ENCODE peak calls at places on chromosomes 2 and 18, in four cellular contexts. H is mesendoderm, N is H1, Q is mesenchymal stem cell. I is an unnamed sample.

GRCh38 chr18:58484989-58485962 is 143.6 kb downstream of the ALPK2 start:
- DNase-seq in Q (no peak), H (peak; percentile 58), N (peak; percentile 53), I (peak; percentile 20)

GRCh38 chr2:235002198-235003095 is 50.6 kb downstream of the SH3BP4 start:
- DNase-seq in N (no peak), Q (no peak), H (peak; percentile 65), I (no peak)

GRCh38 chr18:35682282-35682867 is 100.8 kb downstream of the GALNT1 start:
- DNase-seq in Q (no peak), H (no peak), N (no peak), I (no peak)

GRCh38 chr2:207385903-207386302 is 143.9 kb upstream of the CREB1 start:
- DNase-seq in Q (peak; percentile 70), N (no peak), H (no peak), I (no peak)

GRCh38 chr2:25323042-25323514 is 18.6 kb downstream of the DNMT3A start:
- DNase-seq in Q (peak; percentile 54), N (peak; percentile 85), H (peak; percentile 88), I (no peak)

GRCh38 chr2:33167655-33168245 is 221.0 kb downstream of the LTBP1 start:
- DNase-seq in H (no peak), Q (peak; percentile 28), N (no peak), I (no peak)

GRCh38 chr18:23273443-23273966 is 138.2 kb downstream of the CABLES1 start:
- DNase-seq in H (no peak), N (no peak), Q (no peak), I (no peak)

GRCh38 chr18:8797206-8797605 is 91.8 kb downstream of the MTCL1 start:
- DNase-seq in Q (peak; percentile 52), N (no peak), H (no peak), I (no peak)

GRCh38 chr18:23245461-23245860 is 110.2 kb downstream of the CABLES1 start:
- DNase-seq in Q (no peak), N (no peak), H (no peak), I (no peak)

GRCh38 chr2:29123584-29124349 is 8.6 kb downstream of the CLIP4 start:
- DNase-seq in N (no peak), H (no peak), Q (peak; percentile 60), I (no peak)

GRCh38 chr2:230661072-230661957 is 51.3 kb upstream of the CAB39 start:
- DNase-seq in H (no peak), N (no peak), Q (no peak), I (no peak)

GRCh38 chr2:189014426-189015138 is 40.4 kb downstream of the COL3A1 start:
- DNase-seq in Q (peak; percentile 86), N (no peak), H (no peak), I (no peak)

GRCh38 chr2:157894694-157895450 is 18.7 kb upstream of the ACVR1 start:
- DNase-seq in H (no peak), N (no peak), Q (peak; percentile 91), I (no peak)

GRCh38 chr18:56913970-56914369 is 232.9 kb upstream of the BOD1L2 start:
- DNase-seq in N (no peak), Q (no peak), H (peak; percentile 45), I (no peak)

GRCh38 chr2:206814486-206814885 is 49.1 kb downstream of the FASTKD2 start:
- DNase-seq in N (no peak), H (no peak), Q (no peak), I (no peak)

GRCh38 chr2:134778372-134778771 is 59.6 kb upstream of the TMEM163 start:
- DNase-seq in H (peak; percentile 35), Q (no peak), N (no peak), I (no peak)

GRCh38 chr2:8285081-8285480 is 396.8 kb upstream of the ID2 start:
- DNase-seq in Q (peak; percentile 9), N (no peak), H (peak; percentile 77), I (no peak)

GRCh38 chr18:39624934-39625333 is 2059.3 kb upstream of the CELF4 start:
- DNase-seq in H (peak; percentile 90), N (no peak), Q (peak; percentile 54), I (no peak)

GRCh38 chr2:25618676-25619075 is 54.7 kb downstream of the DTNB start:
- DNase-seq in N (no peak), Q (no peak), H (no peak), I (no peak)

GRCh38 chr2:151518802-151519201 is 109.1 kb downstream of the RIF1 start:
- DNase-seq in H (no peak), N (no peak), Q (no peak), I (no peak)

GRCh38 chr18:13545514-13545913 is 180.8 kb downstream of the FAM210A start:
- DNase-seq in H (no peak), N (no peak), Q (no peak), I (no peak)

GRCh38 chr2:203532957-203533695 is 2.0 kb downstream of the RAPH1 start:
- DNase-seq in H (peak; percentile 87), N (no peak), Q (peak; percentile 53), I (peak; percentile 20)

GRCh38 chr2:144014108-144014507 is 505.8 kb downstream of the ZEB2 start:
- DNase-seq in N (no peak), H (no peak), Q (no peak), I (no peak)

GRCh38 chr2:134988994-134989605 is 58.1 kb downstream of the MAP3K19 start:
- DNase-seq in N (no peak), Q (peak; percentile 49), H (peak; percentile 27), I (no peak)

GRCh38 chr2:177316756-177317155 is 52.2 kb upstream of the NFE2L2 start:
- DNase-seq in N (no peak), H (no peak), Q (no peak), I (no peak)

GRCh38 chr2:40173276-40173675 is 278.6 kb downstream of the SLC8A1 start:
- DNase-seq in Q (no peak), N (no peak), H (no peak), I (no peak)

GRCh38 chr2:126889071-126889470 is 9.6 kb upstream of the TEX51 start:
- DNase-seq in N (no peak), Q (no peak), H (no peak), I (no peak)

GRCh38 chr2:62407838-62408589 is 98.0 kb downstream of the TMEM17 start:
- DNase-seq in H (peak; percentile 22), N (no peak), Q (no peak), I (no peak)

GRCh38 chr2:132412021-132412420 is 4.6 kb upstream of the GPR39 start:
- DNase-seq in N (no peak), H (peak; percentile 48), Q (no peak), I (no peak)

GRCh38 chr2:181106789-181107418 is 126.5 kb downstream of the UBE2E3 start:
- DNase-seq in Q (peak; percentile 92), N (no peak), H (peak; percentile 21), I (no peak)

GRCh38 chr2:18814387-18814786 is 225.0 kb upstream of the NT5C1B start:
- DNase-seq in H (no peak), Q (no peak), N (no peak), I (no peak)

GRCh38 chr2:152600698-152601097 is 116.6 kb downstream of the PRPF40A start:
- DNase-seq in N (no peak), H (no peak), Q (peak; percentile 26), I (no peak)

GRCh38 chr2:106269591-106270291 is 75.6 kb upstream of the UXS1 start:
- DNase-seq in H (no peak), Q (no peak), N (peak; percentile 61), I (no peak)

DNA sequence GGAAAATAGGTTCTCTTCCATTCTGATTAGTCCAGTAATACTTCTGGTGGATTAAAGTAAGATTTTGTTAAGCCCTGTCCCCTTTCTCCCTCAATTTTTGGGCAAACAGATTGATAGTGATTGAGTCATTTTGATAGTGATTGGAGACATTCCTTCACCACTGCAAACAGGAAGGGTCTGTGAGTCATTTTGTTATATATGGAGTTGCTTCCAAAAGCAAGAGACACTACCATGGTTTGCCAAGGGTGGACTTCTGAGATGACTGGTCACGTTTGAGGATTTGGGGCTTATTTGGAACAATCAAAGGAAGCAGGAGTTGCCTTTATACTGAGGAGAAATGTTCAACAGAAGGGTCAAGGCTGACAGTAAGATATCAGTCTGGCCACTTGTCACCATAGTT is 249.9 kb downstream of the PARD3B start:
- DNase-seq in N (no peak), Q (peak; percentile 48), H (peak; percentile 1), I (no peak)
- H2BK5ac ChIP-seq in N (no peak overlapping the region), Q (no peak overlapping the region), H (no peak overlapping the region), I (no peak overlapping the region)

DNA sequence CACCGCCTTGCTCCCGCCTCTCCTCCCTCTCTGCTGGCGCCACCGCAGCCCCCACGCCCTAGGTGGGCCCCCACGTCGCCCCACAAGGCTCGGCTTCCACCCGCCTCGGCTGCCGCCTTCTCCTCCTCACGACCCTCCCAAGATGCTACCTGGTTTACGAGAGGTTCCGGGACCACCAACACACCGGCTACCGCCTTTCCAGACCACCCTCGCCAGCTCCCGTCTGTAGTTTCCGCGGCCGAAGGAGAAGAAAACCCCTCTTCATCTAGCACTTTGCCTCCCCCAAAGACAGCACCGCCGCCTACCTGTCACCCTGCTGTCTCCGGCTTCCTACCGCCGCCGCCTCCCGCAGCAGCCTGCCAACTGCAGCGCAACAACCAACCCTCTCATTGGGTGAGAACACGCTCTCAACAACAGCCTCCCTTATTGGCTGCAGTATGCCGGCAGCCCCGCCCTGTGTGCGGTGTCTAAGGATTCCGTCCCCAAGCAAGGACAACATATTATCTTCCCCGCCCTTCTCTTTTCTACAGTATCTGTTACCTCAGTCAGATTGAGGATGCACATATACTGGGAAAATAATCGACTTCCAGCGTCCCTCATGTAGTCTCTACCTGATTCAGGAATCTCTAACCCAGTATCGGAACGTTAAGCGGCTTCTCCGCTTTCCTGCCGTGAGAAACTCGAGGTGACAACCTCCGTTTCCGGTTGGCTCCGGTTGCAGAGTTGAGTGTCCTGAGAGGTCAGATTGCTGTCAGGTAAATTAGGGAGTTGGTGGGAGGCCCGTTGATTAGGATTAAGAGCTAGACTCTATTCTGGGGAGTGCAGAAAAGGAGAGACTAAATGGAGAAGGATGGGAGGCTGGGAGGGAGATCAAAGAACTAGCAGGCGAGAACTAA is at the start of the genes HYCC2 and NDUFB3:
- DNase-seq in H (peak; percentile 98), N (peak; percentile 90), Q (peak; percentile 96), I (peak; percentile 95)
- H2BK5ac ChIP-seq in H (peak within 1 kb of the TSS; percentile 99), N (peak within 1 kb of the TSS; percentile 98), Q (no peak within 1 kb of the TSS), I (no peak within 1 kb of the TSS)

GRCh38 chr2:237444026-237444425 is 30.1 kb upstream of the COL6A3 start:
- DNase-seq in Q (peak; percentile 62), N (no peak), H (no peak), I (no peak)

GRCh38 chr2:237440819-237441281 is 26.9 kb upstream of the COL6A3 start:
- DNase-seq in Q (peak; percentile 56), N (no peak), H (no peak), I (no peak)

GRCh38 chr2:237438082-237438925 is 24.3 kb upstream of the COL6A3 start:
- DNase-seq in H (peak; percentile 76), N (peak; percentile 56), Q (no peak), I (no peak)

GRCh38 chr2:237437566-237437965 is 23.6 kb upstream of the COL6A3 start:
- DNase-seq in H (no peak), Q (no peak), N (no peak), I (no peak)

DNA sequence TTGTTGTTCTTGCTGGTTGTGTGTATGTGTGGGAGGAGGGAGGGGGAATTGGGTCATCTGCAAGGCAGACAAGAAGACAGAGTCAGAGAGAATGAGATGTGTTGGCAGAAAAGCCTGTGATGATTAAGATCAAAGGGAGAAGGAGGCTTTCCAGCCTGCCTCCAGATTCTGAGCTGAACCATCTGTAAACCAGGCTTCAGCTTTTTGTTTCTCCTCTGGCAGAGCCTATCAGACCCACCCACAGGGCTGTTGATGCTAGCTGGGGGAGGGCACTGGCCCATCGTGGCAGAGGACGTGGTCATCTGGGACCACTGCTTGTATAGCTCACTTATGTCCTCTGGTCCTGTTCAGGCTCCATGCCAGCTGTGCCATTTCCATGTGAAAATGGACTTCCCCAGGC is 27.6 kb upstream of the COL6A3 start:
- DNase-seq in Q (peak; percentile 77), H (no peak), N (no peak), I (no peak)
- H2BK5ac ChIP-seq in Q (no peak overlapping the region), H (no peak overlapping the region), N (no peak overlapping the region), I (no peak overlapping the region)

GRCh38 chr2:17688600-17688999 is 65.0 kb downstream of the SMC6 start:
- DNase-seq in H (no peak), N (no peak), Q (no peak), I (no peak)
- H2BK5ac ChIP-seq in H (no peak overlapping the region), N (no peak overlapping the region), Q (no peak overlapping the region), I (no peak overlapping the region)